ENCODE peak calls at places on chromosomes 5 and 9, in four cellular contexts. One of them, this sample, is unnamed.

GRCh38 chr5:82694886-82695285 is 382.3 kb downstream of the TMEM167A start:
- DNase-seq in NB4: no peak
- DNase-seq in Peyer's patch: no peak
- DNase-seq in sigmoid colon: no peak
- DNase-seq in this sample: no peak

GRCh38 chr5:153135416-153135815 is 355.1 kb upstream of the GRIA1 start:
- DNase-seq in NB4: no peak
- DNase-seq in Peyer's patch: no peak
- DNase-seq in sigmoid colon: no peak
- DNase-seq in this sample: no peak

GRCh38 chr5:178351221-178351825 is 118.7 kb upstream of the PHYKPL start:
- DNase-seq in NB4: peak; percentile 29
- DNase-seq in Peyer's patch: no peak
- DNase-seq in sigmoid colon: no peak
- DNase-seq in this sample: no peak

GRCh38 chr5:33118761-33119415 is 321.9 kb upstream of the TARS1 start:
- DNase-seq in NB4: no peak
- DNase-seq in Peyer's patch: no peak
- DNase-seq in sigmoid colon: no peak
- DNase-seq in this sample: no peak

GRCh38 chr5:173456751-173457171 is 128.5 kb upstream of the STC2 start:
- DNase-seq in NB4: peak; percentile 92
- DNase-seq in Peyer's patch: no peak
- DNase-seq in sigmoid colon: no peak
- DNase-seq in this sample: no peak

GRCh38 chr5:121313886-121314285 is 537.8 kb upstream of the FTMT start:
- DNase-seq in NB4: no peak
- DNase-seq in Peyer's patch: no peak
- DNase-seq in sigmoid colon: no peak
- DNase-seq in this sample: no peak

GRCh38 chr5:38148021-38148625 is 110.2 kb upstream of the EGFLAM start:
- DNase-seq in NB4: no peak
- DNase-seq in Peyer's patch: no peak
- DNase-seq in sigmoid colon: no peak
- DNase-seq in this sample: no peak

GRCh38 chr9:115385383-115386122 is 267.6 kb upstream of the TNC start:
- DNase-seq in NB4: no peak
- DNase-seq in Peyer's patch: no peak
- DNase-seq in sigmoid colon: no peak
- DNase-seq in this sample: no peak

GRCh38 chr9:98550206-98550820 is 158.4 kb downstream of the GABBR2 start:
- DNase-seq in NB4: peak; percentile 66
- DNase-seq in Peyer's patch: no peak
- DNase-seq in sigmoid colon: peak; percentile 7
- DNase-seq in this sample: no peak

DNA sequence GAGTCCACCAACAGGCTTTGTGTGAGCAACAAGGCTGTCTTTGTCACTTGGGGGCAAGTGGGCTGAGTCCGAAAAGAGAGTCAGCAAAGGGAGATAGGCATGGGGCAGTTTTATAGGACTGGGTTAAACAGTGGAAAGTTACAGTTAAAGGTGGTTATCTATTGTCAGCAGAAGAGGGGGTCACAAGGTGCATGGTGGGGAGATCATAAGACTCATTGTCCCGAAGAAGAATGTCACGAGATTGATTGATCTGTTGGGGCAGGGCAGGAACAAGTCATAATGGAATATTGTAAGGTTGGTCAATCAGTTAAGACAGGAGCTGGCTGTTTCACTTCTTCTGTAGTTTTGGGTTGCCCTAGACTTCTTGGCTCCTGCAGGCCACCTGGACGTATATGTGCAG is 7.6 kb upstream of the HMGCS1 start:
- DNase-seq in NB4: no peak
- DNase-seq in Peyer's patch: no peak
- DNase-seq in sigmoid colon: no peak
- DNase-seq in this sample: no peak
- TF ChIP-seq POLR2A in NB4: no peak
- TF ChIP-seq POLR2A in Peyer's patch: no peak
- TF ChIP-seq POLR2A in sigmoid colon: no peak
- TF ChIP-seq POLR2A in this sample: no peak

GRCh38 chr5:180823346-180823745 is 20.7 kb upstream of the MGAT1 start:
- DNase-seq in NB4: no peak
- DNase-seq in Peyer's patch: no peak
- DNase-seq in sigmoid colon: no peak
- DNase-seq in this sample: no peak

GRCh38 chr5:180821538-180821937 is 18.9 kb upstream of the MGAT1 start:
- DNase-seq in NB4: no peak
- DNase-seq in Peyer's patch: no peak
- DNase-seq in sigmoid colon: no peak
- DNase-seq in this sample: no peak

GRCh38 chr5:180818942-180819341 is 16.3 kb upstream of the MGAT1 start:
- DNase-seq in NB4: no peak
- DNase-seq in Peyer's patch: no peak
- DNase-seq in sigmoid colon: no peak
- DNase-seq in this sample: no peak

GRCh38 chr5:180818275-180818674 is 15.7 kb upstream of the MGAT1 start:
- DNase-seq in NB4: no peak
- DNase-seq in Peyer's patch: no peak
- DNase-seq in sigmoid colon: peak; percentile 44
- DNase-seq in this sample: no peak

DNA sequence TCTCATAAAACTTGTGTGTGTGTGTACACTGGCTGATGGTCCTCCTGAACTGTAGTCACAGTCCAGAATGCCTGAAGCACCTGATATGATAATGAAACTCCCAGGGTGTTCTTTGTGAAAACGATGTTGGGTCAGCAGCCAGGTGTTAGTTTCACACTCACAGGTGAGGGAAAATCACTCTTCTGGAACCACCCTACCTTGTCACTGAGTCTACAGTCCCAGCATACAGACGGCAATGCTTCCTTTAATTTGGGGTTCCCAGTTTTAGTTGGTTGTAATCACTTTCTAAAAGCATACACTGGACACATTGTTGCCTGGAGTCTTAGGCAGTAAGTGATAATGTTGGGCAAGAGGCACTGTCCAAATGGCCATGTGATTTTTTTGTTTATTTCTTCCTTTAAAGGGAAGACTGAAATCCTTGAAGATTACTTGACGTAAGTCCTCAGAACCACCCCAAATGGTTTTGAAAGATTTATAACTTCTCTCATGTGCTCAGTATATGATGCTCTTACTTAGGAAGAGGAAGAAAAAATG is 18.2 kb upstream of the MGAT1 start:
- DNase-seq in NB4: no peak
- DNase-seq in Peyer's patch: no peak
- DNase-seq in sigmoid colon: no peak
- DNase-seq in this sample: no peak
- TF ChIP-seq POLR2A in NB4: no peak
- TF ChIP-seq POLR2A in Peyer's patch: no peak
- TF ChIP-seq POLR2A in sigmoid colon: no peak
- TF ChIP-seq POLR2A in this sample: no peak

DNA sequence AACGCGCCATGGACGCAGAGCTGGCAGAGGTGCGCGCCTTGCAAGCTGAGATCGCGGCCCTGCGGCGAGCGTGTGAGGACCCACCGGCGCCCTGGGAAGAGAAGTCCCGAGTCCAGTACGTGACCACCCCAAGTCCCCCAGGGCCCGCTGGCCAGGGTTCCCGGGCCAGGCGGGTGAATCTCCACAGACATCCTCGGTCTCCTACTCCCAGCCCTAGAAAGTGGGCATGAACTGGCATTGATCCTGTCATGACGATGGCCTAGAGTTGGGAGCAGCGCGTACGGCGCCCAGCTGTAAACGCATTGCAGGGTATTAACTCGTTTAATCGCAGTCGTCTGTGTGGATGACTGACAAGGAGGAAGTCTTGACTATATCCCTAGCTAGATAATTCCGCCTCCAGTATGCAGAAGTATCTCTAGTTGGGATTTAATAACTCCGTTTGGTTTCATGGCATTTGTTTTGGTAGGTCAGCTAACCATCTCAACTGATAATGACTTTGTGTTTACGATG is 293 bp downstream of the CENPP start:
- DNase-seq in NB4: peak; percentile 74
- DNase-seq in Peyer's patch: no peak
- DNase-seq in sigmoid colon: no peak
- DNase-seq in this sample: no peak
- TF ChIP-seq POLR2A in NB4: no peak
- TF ChIP-seq POLR2A in Peyer's patch: no peak
- TF ChIP-seq POLR2A in sigmoid colon: no peak
- TF ChIP-seq POLR2A in this sample: peak; percentile 82

GRCh38 chr9:89313842-89314241 is 2.8 kb downstream of the CKS2 start:
- DNase-seq in NB4: peak; percentile 31
- DNase-seq in Peyer's patch: no peak
- DNase-seq in sigmoid colon: no peak
- DNase-seq in this sample: no peak
- TF ChIP-seq POLR2A in NB4: no peak
- TF ChIP-seq POLR2A in Peyer's patch: no peak
- TF ChIP-seq POLR2A in sigmoid colon: no peak
- TF ChIP-seq POLR2A in this sample: no peak

GRCh38 chr9:88676644-88677043 is 141.7 kb downstream of the NXNL2 start:
- DNase-seq in NB4: no peak
- DNase-seq in Peyer's patch: no peak
- DNase-seq in sigmoid colon: no peak
- DNase-seq in this sample: no peak
- TF ChIP-seq POLR2A in NB4: no peak
- TF ChIP-seq POLR2A in Peyer's patch: no peak
- TF ChIP-seq POLR2A in sigmoid colon: no peak
- TF ChIP-seq POLR2A in this sample: no peak

DNA sequence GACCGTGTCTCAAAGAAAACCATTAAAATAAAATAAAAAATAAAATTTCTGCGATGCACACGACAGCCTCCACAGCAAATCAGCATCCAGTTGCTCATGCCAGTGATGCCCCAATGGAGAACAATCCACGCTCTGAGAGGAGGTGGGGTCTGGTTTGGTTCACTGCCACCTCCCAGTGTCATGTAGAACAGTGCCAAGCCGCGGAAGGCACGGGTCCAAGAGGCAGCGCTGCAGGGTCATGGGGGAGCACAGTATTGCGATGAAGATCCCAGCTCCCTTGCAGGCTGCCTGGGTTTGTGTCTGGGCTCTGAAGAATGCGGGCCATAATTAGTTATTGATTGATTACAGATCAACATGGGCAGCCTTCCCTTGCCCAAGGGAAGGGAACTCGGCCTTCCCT is 6.1 kb upstream of the CACFD1 start:
- DNase-seq in NB4: no peak
- DNase-seq in Peyer's patch: no peak
- DNase-seq in sigmoid colon: no peak
- DNase-seq in this sample: no peak
- TF ChIP-seq POLR2A in NB4: no peak
- TF ChIP-seq POLR2A in Peyer's patch: no peak
- TF ChIP-seq POLR2A in sigmoid colon: no peak
- TF ChIP-seq POLR2A in this sample: no peak

GRCh38 chr9:127803507-127804352 is 1.0 kb downstream of the FPGS start:
- DNase-seq in NB4: peak; percentile 38
- DNase-seq in Peyer's patch: no peak
- DNase-seq in sigmoid colon: peak; percentile 71
- DNase-seq in this sample: no peak

GRCh38 chr9:127806871-127807270 is 4.2 kb downstream of the FPGS start:
- DNase-seq in NB4: no peak
- DNase-seq in Peyer's patch: no peak
- DNase-seq in sigmoid colon: no peak
- DNase-seq in this sample: no peak

GRCh38 chr9:127805620-127806019 is 2.9 kb downstream of the FPGS start:
- DNase-seq in NB4: peak; percentile 63
- DNase-seq in Peyer's patch: peak; percentile 51
- DNase-seq in sigmoid colon: no peak
- DNase-seq in this sample: no peak

GRCh38 chr9:127801955-127802575 is 617 bp upstream of the FPGS start:
- DNase-seq in NB4: peak; percentile 55
- DNase-seq in Peyer's patch: no peak
- DNase-seq in sigmoid colon: no peak
- DNase-seq in this sample: no peak

DNA sequence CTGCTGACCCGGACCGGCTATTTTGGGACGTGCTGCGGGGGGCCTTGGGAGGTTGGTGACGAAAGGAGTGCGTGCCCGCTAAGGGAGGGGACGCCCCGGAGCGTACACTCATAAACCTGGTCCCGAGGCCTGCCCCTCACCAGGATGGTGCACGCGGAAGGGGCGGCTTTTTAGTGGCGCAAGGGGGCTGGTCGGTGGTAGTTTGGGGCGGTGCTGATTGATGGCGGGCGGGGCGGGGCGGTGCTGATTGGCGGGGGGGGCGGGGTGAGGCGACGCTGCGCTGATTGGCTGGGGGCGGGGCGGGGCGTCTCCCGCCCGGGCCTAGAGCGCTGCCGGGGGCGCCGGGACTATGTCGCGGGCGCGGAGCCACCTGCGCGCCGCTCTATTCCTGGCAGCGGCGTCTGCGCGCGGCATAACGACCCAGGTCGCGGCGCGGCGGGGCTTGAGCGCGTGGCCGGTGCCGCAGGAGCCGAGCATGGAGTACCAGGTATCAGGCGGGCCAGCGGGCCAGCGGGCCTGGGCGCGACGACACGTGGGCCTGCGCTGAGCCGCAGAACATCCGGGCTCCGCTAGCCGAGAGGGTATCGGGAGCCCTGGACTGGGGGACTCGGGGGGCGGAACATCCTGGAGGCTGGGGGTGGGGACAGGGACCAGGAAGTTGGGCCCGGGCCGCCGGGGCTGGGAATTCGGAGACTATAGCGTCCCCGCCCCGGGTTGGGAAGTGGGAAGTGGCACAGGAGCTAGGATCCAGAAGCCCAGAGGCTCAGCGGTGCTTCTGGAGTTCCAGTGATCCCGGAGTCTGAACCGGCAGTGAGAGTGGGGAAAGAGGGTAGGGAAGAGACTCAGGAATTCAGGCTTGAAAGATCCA is at the start of gene FPGS:
- DNase-seq in NB4: peak; percentile 92
- DNase-seq in Peyer's patch: peak; percentile 90
- DNase-seq in sigmoid colon: peak; percentile 96
- DNase-seq in this sample: peak; percentile 96
- TF ChIP-seq POLR2A in NB4: peak; percentile 78
- TF ChIP-seq POLR2A in Peyer's patch: peak; percentile 73
- TF ChIP-seq POLR2A in sigmoid colon: peak; percentile 50
- TF ChIP-seq POLR2A in this sample: peak; percentile 87

GRCh38 chr9:114151426-114151956 is 3.8 kb upstream of the COL27A1 start:
- DNase-seq in NB4: no peak
- DNase-seq in Peyer's patch: no peak
- DNase-seq in sigmoid colon: no peak
- DNase-seq in this sample: no peak
- TF ChIP-seq POLR2A in NB4: no peak
- TF ChIP-seq POLR2A in Peyer's patch: no peak
- TF ChIP-seq POLR2A in sigmoid colon: no peak
- TF ChIP-seq POLR2A in this sample: no peak

DNA sequence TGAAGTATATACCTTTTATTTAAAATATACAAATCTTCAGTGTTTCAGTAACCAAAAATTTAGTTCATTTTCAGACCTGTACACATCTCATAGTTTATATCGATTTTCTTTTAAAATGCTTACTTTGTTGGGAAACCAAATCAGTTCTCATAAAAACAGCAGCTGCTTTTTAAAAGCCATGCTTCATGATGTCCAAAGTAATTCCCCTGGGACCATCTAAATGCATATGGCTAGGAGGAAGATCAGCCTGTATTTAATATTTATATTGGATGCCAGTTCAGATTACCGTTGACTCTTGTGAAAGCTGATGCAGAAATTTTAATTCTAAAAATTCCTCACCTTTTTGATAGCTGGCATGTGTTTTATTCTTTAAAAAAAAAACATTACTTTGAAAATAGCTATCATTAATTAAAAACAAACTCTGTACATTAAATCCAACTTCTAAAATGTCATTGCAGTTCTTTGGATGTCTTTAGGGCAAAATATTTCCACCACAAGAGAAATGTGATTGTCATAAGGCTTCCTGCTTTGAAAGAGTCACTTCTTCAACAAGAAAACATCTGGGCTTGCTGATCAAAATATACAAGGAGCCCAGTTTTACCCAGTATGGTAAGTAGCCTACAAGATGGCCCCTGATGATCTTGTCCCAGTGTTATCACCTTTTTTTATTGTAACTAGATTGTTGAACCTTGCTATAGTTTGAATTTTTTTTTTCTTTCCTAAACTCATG is 1242.9 kb upstream of the CDH6 start:
- DNase-seq in NB4: no peak
- DNase-seq in Peyer's patch: no peak
- DNase-seq in sigmoid colon: no peak
- DNase-seq in this sample: no peak
- TF ChIP-seq POLR2A in NB4: no peak
- TF ChIP-seq POLR2A in Peyer's patch: no peak
- TF ChIP-seq POLR2A in sigmoid colon: no peak
- TF ChIP-seq POLR2A in this sample: no peak